ENCODE peak calls at places on chromosome 22, in seven cellular contexts. T is D721Med; N is neural crest cell; X is NCI-H69; S is AG04449; D is naive thymus-derived CD8-positive, alpha-beta T cell; K is amniotic stem cell. E is an unnamed sample.

GRCh38 chr22:19902245-19902699 is 39.3 kb upstream of the COMT start:
- DNase-seq in T (peak), K (no peak), X (peak), D (no peak), N (no peak), S (no peak), E (no peak)

GRCh38 chr22:48901324-48901723 is 926.3 kb downstream of the BRD1 start:
- DNase-seq in K (no peak), N (no peak), X (no peak), T (no peak), S (no peak), D (no peak), E (no peak)

GRCh38 chr22:36177160-36177559 is 16.6 kb upstream of the APOL3 start:
- DNase-seq in T (no peak), D (no peak), K (no peak), S (no peak), N (no peak), X (no peak), E (no peak)

GRCh38 chr22:20298803-20299735 is 20.8 kb downstream of the DGCR6L start:
- DNase-seq in D (peak), K (peak), S (no peak), X (peak), N (peak), T (peak), E (no peak)

GRCh38 chr22:27668828-27669797 is 132.4 kb downstream of the MN1 start:
- DNase-seq in N (no peak), S (no peak), T (no peak), D (no peak), K (no peak), X (peak), E (no peak)

GRCh38 chr22:24337894-24338645 is 67.4 kb downstream of the SPECC1L start:
- DNase-seq in T (no peak), N (no peak), S (no peak), X (no peak), K (no peak), D (no peak), E (no peak)

GRCh38 chr22:50730013-50730891 is 7.8 kb upstream of the ACR start:
- DNase-seq in K (no peak), N (no peak), X (no peak), S (no peak), T (no peak), D (no peak), E (no peak)

GRCh38 chr22:43338766-43339345 is 4.3 kb downstream of the SCUBE1 start:
- DNase-seq in K (no peak), S (no peak), N (no peak), X (no peak), D (no peak), T (no peak), E (no peak)

GRCh38 chr22:44206696-44207095 is 26.0 kb downstream of the PARVG start:
- DNase-seq in T (no peak), D (no peak), N (no peak), K (no peak), S (no peak), X (no peak), E (no peak)

GRCh38 chr22:17742528-17742902 is 31.8 kb downstream of the BID start:
- DNase-seq in T (peak), K (no peak), N (peak), D (peak), X (peak), S (no peak), E (peak)

GRCh38 chr22:44667829-44668189 is 34.2 kb upstream of the PRR5 start:
- DNase-seq in S (no peak), N (no peak), T (no peak), K (no peak), D (peak), X (no peak), E (no peak)

GRCh38 chr22:45317551-45318167 is 7.9 kb downstream of the FAM118A start:
- DNase-seq in K (no peak), N (no peak), S (no peak), T (no peak), D (peak), X (peak), E (no peak)

GRCh38 chr22:49023161-49023878 is 804.4 kb downstream of the BRD1 start:
- DNase-seq in N (no peak), X (no peak), D (no peak), S (no peak), T (no peak), K (no peak), E (no peak)

GRCh38 chr22:24402460-24403192 is 24.8 kb upstream of the ADORA2A start:
- DNase-seq in X (peak), S (peak), D (no peak), N (no peak), T (no peak), K (peak), E (peak)

GRCh38 chr22:19576460-19577421 is 52.5 kb upstream of the CLDN5 start:
- DNase-seq in K (no peak), N (no peak), T (no peak), X (peak), D (no peak), S (no peak), E (no peak)

GRCh38 chr22:27845603-27846100 is 44.1 kb upstream of the MN1 start:
- DNase-seq in X (no peak), S (no peak), T (no peak), D (no peak), K (no peak), N (no peak), E (no peak)

GRCh38 chr22:31857247-31857646 is 87.1 kb upstream of the YWHAH start:
- DNase-seq in T (no peak), D (no peak), S (no peak), N (no peak), X (peak), K (no peak), E (peak)

GRCh38 chr22:43501951-43502874 is 90.4 kb downstream of the MPPED1 start:
- DNase-seq in X (peak), K (no peak), D (no peak), T (no peak), S (no peak), N (no peak), E (no peak)

GRCh38 chr22:20931126-20931654 is 14.0 kb downstream of the CRKL start:
- DNase-seq in X (no peak), D (no peak), N (no peak), T (no peak), S (no peak), K (no peak), E (no peak)

GRCh38 chr22:21759133-21759532 is 23.5 kb upstream of the YPEL1 start:
- DNase-seq in K (no peak), S (no peak), T (no peak), X (no peak), D (no peak), N (no peak), E (no peak)

E was measured in kidney epithelial cell.